ENCODE peak calls at places on chromosome 20, in four cellular contexts. Y is ELR; P is GM12865; I is activated CD8-positive, alpha-beta T cell treated with anti-CD3 and anti-CD28 coated beads for 36 hours. Z is an unnamed sample.

GRCh38 chr20:48674461-48674860 is 153.3 kb downstream of the PREX1 start:
- DNase-seq in Y (no peak), P (no peak), I (no peak), Z (no peak)

GRCh38 chr20:6806291-6806690 is 38.8 kb downstream of the BMP2 start:
- DNase-seq in Y (no peak), P (no peak), I (no peak), Z (no peak)

GRCh38 chr20:40564997-40565680 is 123.9 kb downstream of the MAFB start:
- DNase-seq in Y (peak; percentile 76), P (no peak), I (no peak), Z (peak; percentile 57)

GRCh38 chr20:43322851-43323250 is 133.1 kb upstream of the PTPRT start:
- DNase-seq in Y (peak; percentile 15), P (no peak), I (no peak), Z (no peak)

GRCh38 chr20:51750770-51751388 is 17.3 kb downstream of the ATP9A start:
- DNase-seq in Y (no peak), P (no peak), I (no peak), Z (no peak)

GRCh38 chr20:63941282-63942060 is 14.7 kb downstream of the UCKL1 start:
- DNase-seq in Y (no peak), P (peak; percentile 83), I (peak; percentile 94), Z (peak; percentile 93)

GRCh38 chr20:48681882-48682426 is 145.8 kb downstream of the PREX1 start:
- DNase-seq in Y (no peak), P (no peak), I (no peak), Z (no peak)

GRCh38 chr20:59177266-59178250 is 13.9 kb downstream of the ZNF831 start:
- DNase-seq in Y (no peak), P (peak; percentile 13), I (peak; percentile 70), Z (no peak)

GRCh38 chr20:48877299-48877698 is 44.2 kb upstream of the ARFGEF2 start:
- DNase-seq in Y (peak; percentile 61), P (no peak), I (no peak), Z (no peak)

GRCh38 chr20:15296422-15296821 is 959.0 kb upstream of the FLRT3 start:
- DNase-seq in Y (no peak), P (no peak), I (no peak), Z (no peak)

GRCh38 chr20:57306747-57307146 is 22.9 kb upstream of the SPO11 start:
- DNase-seq in Y (no peak), P (no peak), I (no peak), Z (no peak)

GRCh38 chr20:57330998-57331397 is 1.4 kb downstream of the SPO11 start:
- DNase-seq in Y (no peak), P (no peak), I (no peak), Z (no peak)

GRCh38 chr20:19691125-19691524 is 66.9 kb upstream of the RIN2 start:
- DNase-seq in Y (no peak), P (no peak), I (no peak), Z (no peak)

GRCh38 chr20:2794866-2795447 is 5.5 kb downstream of the CPXM1 start:
- DNase-seq in Y (no peak), P (no peak), I (no peak), Z (no peak)

GRCh38 chr20:18404172-18404571 is 62.7 kb downstream of the DZANK1 start:
- DNase-seq in Y (no peak), P (peak; percentile 6), I (no peak), Z (no peak)

GRCh38 chr20:4962257-4962855 is 39.0 kb downstream of the SLC23A2 start:
- DNase-seq in Y (no peak), P (peak; percentile 54), I (peak; percentile 67), Z (no peak)

GRCh38 chr20:46631212-46631869 is 19.9 kb downstream of the SLC13A3 start:
- DNase-seq in Y (peak; percentile 30), P (no peak), I (peak; percentile 10), Z (peak; percentile 90)

GRCh38 chr20:39588148-39588757 is 626.1 kb downstream of the DHX35 start:
- DNase-seq in Y (no peak), P (no peak), I (no peak), Z (no peak)

GRCh38 chr20:37945034-37945660 is 42.2 kb downstream of the VSTM2L start:
- DNase-seq in Y (no peak), P (no peak), I (no peak), Z (no peak)

GRCh38 chr20:62430311-62430853 is 3.0 kb upstream of the RBBP8NL start:
- DNase-seq in Y (no peak), P (no peak), I (no peak), Z (no peak)

GRCh38 chr20:52379723-52380336 is 188.3 kb upstream of the ZFP64 start:
- DNase-seq in Y (peak; percentile 24), P (peak; percentile 20), I (peak; percentile 42), Z (no peak)

GRCh38 chr20:53448875-53449274 is 144.8 kb downstream of the ZNF217 start:
- DNase-seq in Y (no peak), P (no peak), I (no peak), Z (no peak)

GRCh38 chr20:31990958-31991705 is 19.1 kb upstream of the CCM2L start:
- DNase-seq in Y (no peak), P (no peak), I (no peak), Z (no peak)

GRCh38 chr20:1734269-1734858 is 76.8 kb upstream of the SIRPG start:
- DNase-seq in Y (peak; percentile 37), P (peak; percentile 51), I (peak; percentile 41), Z (no peak)

Z was measured in CD14-positive monocyte.